ENCODE peak calls at places on chromosomes 5 and 9, in four cellular contexts. U is GM12878, S is A549, E is HepG2. L is an unnamed sample.

GRCh38 chr9:126386088-126386487 is 59.5 kb downstream of the MVB12B start:
- DNase-seq in U (no peak), S (peak), E (peak), L (no peak)

GRCh38 chr5:151255621-151256286 is 2.8 kb downstream of the GM2A start:
- DNase-seq in U (peak), S (no peak), E (no peak), L (no peak)

GRCh38 chr9:134601764-134602163 is 39.8 kb upstream of the COL5A1 start:
- DNase-seq in U (no peak), S (no peak), E (no peak), L (no peak)

GRCh38 chr5:95725937-95726810 is 5.0 kb upstream of the RHOBTB3 start:
- DNase-seq in U (no peak), S (no peak), E (no peak), L (no peak)

GRCh38 chr5:151911011-151911410 is 13.6 kb downstream of the GLRA1 start:
- DNase-seq in U (no peak), S (no peak), E (no peak), L (no peak)

GRCh38 chr5:174247239-174247638 is 201.7 kb downstream of the NSG2 start:
- DNase-seq in U (no peak), S (no peak), E (no peak), L (no peak)

GRCh38 chr5:134140530-134141201 is 26.2 kb downstream of the TCF7 start:
- DNase-seq in U (no peak), S (peak), E (peak), L (peak)

GRCh38 chr9:134378901-134379338 is 52.7 kb downstream of the RXRA start:
- DNase-seq in U (no peak), S (peak), E (no peak), L (peak)

GRCh38 chr9:102124465-102124864 is 386.0 kb upstream of the GRIN3A start:
- DNase-seq in U (no peak), S (no peak), E (no peak), L (no peak)

GRCh38 chr9:14307989-14308750 is 5.8 kb downstream of the NFIB start:
- DNase-seq in U (no peak), S (no peak), E (no peak), L (no peak)

GRCh38 chr5:98570661-98571181 is 202.7 kb upstream of the RGMB start:
- DNase-seq in U (no peak), S (no peak), E (no peak), L (no peak)

GRCh38 chr9:111833941-111834340 is 39.2 kb upstream of the SHOC1 start:
- DNase-seq in U (no peak), S (no peak), E (no peak), L (no peak)

GRCh38 chr5:74648835-74649286 is 8.3 kb upstream of the ENC1 start:
- DNase-seq in U (no peak), S (peak), E (peak), L (peak)

GRCh38 chr9:114072181-114073140 is 5.6 kb downstream of the AMBP start:
- DNase-seq in U (no peak), S (no peak), E (no peak), L (no peak)

GRCh38 chr9:23492126-23493002 is 333.7 kb downstream of the ELAVL2 start:
- DNase-seq in U (no peak), S (peak), E (peak), L (no peak)

GRCh38 chr9:100322954-100323536 is 29.7 kb downstream of the TEX10 start:
- DNase-seq in U (no peak), S (peak), E (peak), L (peak)

GRCh38 chr5:135075621-135076585 is 41.9 kb upstream of the PITX1 start:
- DNase-seq in U (no peak), S (no peak), E (no peak), L (no peak)

GRCh38 chr5:180830253-180831138 is 27.9 kb upstream of the MGAT1 start:
- DNase-seq in U (no peak), S (peak), E (no peak), L (peak)

GRCh38 chr5:54743997-54744788 is 226.6 kb downstream of the SNX18 start:
- DNase-seq in U (peak), S (peak), E (peak), L (peak)

GRCh38 chr5:129474544-129474943 is 14.4 kb downstream of the ADAMTS19 start:
- DNase-seq in U (no peak), S (no peak), E (no peak), L (no peak)

GRCh38 chr5:172837640-172838039 is 3.6 kb downstream of the ERGIC1 start:
- DNase-seq in U (peak), S (no peak), E (no peak), L (no peak)

GRCh38 chr5:43219120-43219519 is 27.1 kb downstream of the NIM1K start:
- DNase-seq in U (no peak), S (no peak), E (no peak), L (no peak)

GRCh38 chr5:138824516-138824915 is 50.6 kb downstream of the LRRTM2 start:
- DNase-seq in U (no peak), S (no peak), E (no peak), L (no peak)

GRCh38 chr9:98168153-98168780 is 24.2 kb downstream of the CORO2A start:
- DNase-seq in U (no peak), S (no peak), E (no peak), L (no peak)

GRCh38 chr9:84301851-84302250 is 38.7 kb downstream of the SLC28A3 start:
- DNase-seq in U (no peak), S (no peak), E (no peak), L (no peak)

GRCh38 chr5:5932824-5933223 is 445.5 kb downstream of the MED10 start:
- DNase-seq in U (no peak), S (no peak), E (no peak), L (no peak)
- TF ChIP-seq CHD4 in U (no peak), S (no peak), E (no peak), L (no peak)

DNA sequence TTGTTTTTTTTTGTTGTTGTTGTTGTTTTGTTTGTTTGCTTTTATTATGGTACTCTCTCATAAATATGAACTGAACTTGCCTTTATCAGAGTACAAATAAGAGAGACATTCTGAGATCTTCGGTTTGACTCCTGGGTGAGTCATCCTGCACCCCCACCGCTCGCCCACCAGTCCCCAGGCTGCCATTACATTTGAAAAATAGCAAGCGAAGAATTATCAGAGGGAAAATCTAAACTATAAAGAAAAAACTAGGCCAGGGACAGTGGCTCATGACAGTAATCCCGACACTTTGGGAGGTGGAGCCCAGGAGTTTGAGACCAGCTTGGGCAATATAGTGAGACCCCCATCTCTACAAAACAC is 122.1 kb upstream of the MAP3K1 start:
- DNase-seq in U (no peak), S (no peak), E (no peak), L (peak)
- TF ChIP-seq CHD4 in U (no peak), S (no peak), E (no peak), L (no peak)

GRCh38 chr5:96934695-96935555 is 955 bp upstream of the LNPEP start:
- DNase-seq in U (peak), S (peak), E (peak), L (peak)

GRCh38 chr5:96934291-96934694 is 1.6 kb upstream of the LNPEP start:
- DNase-seq in U (no peak), S (peak), E (peak), L (no peak)

GRCh38 chr5:96932026-96932425 is 3.9 kb upstream of the LNPEP start:
- DNase-seq in U (no peak), S (no peak), E (no peak), L (no peak)

GRCh38 chr5:96935556-96936430 is at the start of gene LNPEP:
- DNase-seq in U (peak), S (peak), E (peak), L (peak)

GRCh38 chr5:96933764-96934163 is 2.1 kb upstream of the LNPEP start:
- DNase-seq in U (no peak), S (no peak), E (no peak), L (no peak)
- TF ChIP-seq CHD4 in U (no peak), S (no peak), E (no peak), L (no peak)

DNA sequence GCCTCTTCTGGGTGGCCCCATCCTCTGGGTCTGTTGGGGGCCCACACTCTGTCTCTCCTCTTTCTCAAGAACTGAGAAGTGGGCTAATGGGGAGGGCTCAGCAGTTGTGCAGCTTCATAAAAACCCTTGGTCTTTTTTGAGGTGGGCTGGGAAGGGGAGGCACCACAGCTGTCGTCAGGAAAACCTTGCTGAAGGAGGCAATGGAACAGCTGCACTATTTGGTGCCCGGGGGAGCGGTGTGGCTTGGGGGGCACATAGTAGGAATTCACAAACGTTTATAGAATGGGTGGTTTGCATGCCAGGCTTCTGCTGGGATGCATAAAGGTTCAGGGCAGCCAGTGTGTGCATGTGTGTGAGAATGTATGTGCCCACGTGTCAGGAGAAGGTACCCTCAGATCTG is 3.2 kb upstream of the IER5L start:
- DNase-seq in U (no peak), S (no peak), E (no peak), L (no peak)
- TF ChIP-seq CHD4 in U (no peak), S (no peak), E (no peak), L (no peak)

GRCh38 chr5:168238422-168238821 is 53.0 kb upstream of the WWC1 start:
- DNase-seq in U (no peak), S (no peak), E (no peak), L (no peak)

GRCh38 chr5:168228668-168229067 is 62.8 kb upstream of the WWC1 start:
- DNase-seq in U (no peak), S (no peak), E (no peak), L (no peak)

GRCh38 chr5:168239325-168239724 is 52.1 kb upstream of the WWC1 start:
- DNase-seq in U (no peak), S (no peak), E (no peak), L (no peak)

DNA sequence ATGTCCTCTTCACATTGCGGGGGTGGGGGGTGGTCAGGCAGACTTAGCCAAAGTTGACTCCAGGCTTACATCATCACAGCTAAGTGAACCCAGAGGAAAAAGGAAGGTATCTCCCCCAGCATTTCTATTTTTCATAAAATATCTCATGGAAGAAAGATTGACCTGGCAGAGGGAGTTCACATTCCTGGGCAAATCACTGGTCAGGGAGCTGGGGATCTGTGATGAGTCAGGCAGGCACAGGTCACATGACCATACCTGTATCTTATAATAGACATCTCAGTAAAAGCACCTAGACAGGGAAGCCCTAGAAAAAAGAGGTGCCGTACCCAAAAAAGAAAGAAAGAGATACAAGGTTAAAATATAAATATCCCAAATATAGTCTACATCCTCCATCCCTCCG is 57.3 kb upstream of the WWC1 start:
- DNase-seq in U (no peak), S (no peak), E (no peak), L (no peak)
- TF ChIP-seq CHD4 in U (no peak), S (no peak), E (no peak), L (no peak)

L was measured in K562.